ENCODE peak calls at places on chromosomes 3 and 15, in four cellular contexts. D is stromal cell of bone marrow, Q is NCI-H1048, F is Right ventricle myocardium inferior. U is an unnamed sample.

GRCh38 chr15:67127925-67128324 is 62.5 kb downstream of the SMAD3 start:
- DNase-seq in F (no peak), Q (no peak), D (peak; percentile 97), U (peak; percentile 76)

GRCh38 chr15:52306270-52306669 is 10.7 kb upstream of the MYO5C start:
- DNase-seq in Q (no peak), F (no peak), D (peak; percentile 32), U (no peak)

GRCh38 chr3:18443670-18444596 is 18.8 kb upstream of the SATB1 start:
- DNase-seq in Q (no peak), F (peak; percentile 48), D (no peak), U (peak; percentile 50)

GRCh38 chr3:113104746-113105479 is 106.4 kb upstream of the BOC start:
- DNase-seq in D (peak; percentile 21), Q (no peak), F (no peak), U (no peak)

GRCh38 chr3:171459130-171459941 is 869 bp downstream of the TNIK start:
- DNase-seq in D (no peak), F (no peak), Q (no peak), U (peak; percentile 57)

GRCh38 chr15:81813215-81813614 is 232.6 kb downstream of the MEX3B start:
- DNase-seq in Q (no peak), F (no peak), D (no peak), U (no peak)

GRCh38 chr3:168671091-168671490 is 575.4 kb upstream of the GOLIM4 start:
- DNase-seq in D (no peak), F (no peak), Q (no peak), U (no peak)

GRCh38 chr3:148002705-148003205 is 593.6 kb downstream of the ZIC1 start:
- DNase-seq in Q (no peak), F (no peak), D (no peak), U (no peak)

GRCh38 chr15:57472861-57473260 is 96.6 kb downstream of the CGNL1 start:
- DNase-seq in Q (no peak), F (no peak), D (peak; percentile 24), U (no peak)

GRCh38 chr3:43867673-43868072 is 176.9 kb downstream of the ABHD5 start:
- DNase-seq in D (peak; percentile 74), F (no peak), Q (no peak), U (no peak)

GRCh38 chr3:119323401-119324107 is 29.4 kb downstream of the ARHGAP31 start:
- DNase-seq in D (no peak), Q (no peak), F (no peak), U (peak; percentile 33)

GRCh38 chr3:41188291-41188690 is 11.0 kb upstream of the CTNNB1 start:
- DNase-seq in F (no peak), D (no peak), Q (no peak), U (no peak)

GRCh38 chr15:85618956-85619491 is 175.7 kb downstream of the KLHL25 start:
- DNase-seq in Q (no peak), F (peak; percentile 84), D (peak; percentile 99), U (peak; percentile 82)

GRCh38 chr3:36923981-36924747 is 20.7 kb downstream of the TRANK1 start:
- DNase-seq in Q (no peak), F (no peak), D (no peak), U (peak; percentile 21)

GRCh38 chr3:11845661-11846060 is 1.0 kb downstream of the TAMM41 start:
- DNase-seq in F (no peak), Q (no peak), D (no peak), U (peak; percentile 26)

GRCh38 chr3:46998121-46998851 is 18.8 kb downstream of the NBEAL2 start:
- DNase-seq in D (no peak), F (peak; percentile 89), Q (no peak), U (peak; percentile 73)

GRCh38 chr3:196397941-196398340 is 34.3 kb downstream of the UBXN7 start:
- DNase-seq in F (no peak), Q (no peak), D (no peak), U (no peak)

GRCh38 chr15:85297537-85297936 is 82.9 kb upstream of the AKAP13 start:
- DNase-seq in F (no peak), Q (no peak), D (no peak), U (no peak)

GRCh38 chr3:100150583-100150982 is 36.3 kb upstream of the FILIP1L start:
- DNase-seq in Q (no peak), F (no peak), D (peak; percentile 78), U (no peak)

GRCh38 chr3:131193671-131194291 is 167.1 kb downstream of the NEK11 start:
- DNase-seq in D (no peak), F (no peak), Q (no peak), U (no peak)

GRCh38 chr15:69277316-69277715 is 21.4 kb upstream of the PAQR5 start:
- DNase-seq in F (no peak), Q (no peak), D (no peak), U (no peak)

GRCh38 chr15:69860316-69860715 is 237.4 kb downstream of the TLE3 start:
- DNase-seq in Q (no peak), F (no peak), D (no peak), U (no peak)

GRCh38 chr3:71062037-71062919 is 521.2 kb downstream of the FOXP1 start:
- DNase-seq in Q (no peak), F (no peak), D (no peak), U (no peak)

GRCh38 chr3:149395107-149396089 is 17.9 kb upstream of the TM4SF1 start:
- DNase-seq in F (peak; percentile 9), Q (no peak), D (peak; percentile 76), U (no peak)

GRCh38 chr15:39462691-39463090 is 118.2 kb upstream of the THBS1 start:
- DNase-seq in Q (no peak), D (no peak), F (no peak), U (no peak)

GRCh38 chr15:63752075-63752684 is 81.6 kb downstream of the HERC1 start:
- DNase-seq in Q (no peak), F (no peak), D (peak; percentile 58), U (peak; percentile 70)

GRCh38 chr3:186930639-186931486 is 537 bp downstream of the ST6GAL1 start:
- DNase-seq in D (no peak), Q (no peak), F (peak; percentile 86), U (peak; percentile 88)

GRCh38 chr3:72375237-72376154 is 472.7 kb downstream of the SHQ1 start:
- DNase-seq in Q (no peak), F (no peak), D (no peak), U (peak; percentile 75)

GRCh38 chr3:154904328-154904727 is 175.8 kb upstream of the MME start:
- DNase-seq in D (no peak), F (no peak), Q (peak; percentile 47), U (peak; percentile 9)

GRCh38 chr3:101725192-101725889 is 927 bp downstream of the CEP97 start:
- DNase-seq in F (no peak), D (no peak), Q (no peak), U (peak; percentile 48)

GRCh38 chr15:39582977-39583585 is 2.2 kb downstream of the THBS1 start:
- DNase-seq in F (no peak), Q (no peak), D (peak; percentile 0), U (no peak)

GRCh38 chr3:58038675-58039302 is 30.6 kb downstream of the FLNB start:
- DNase-seq in D (no peak), F (no peak), Q (no peak), U (peak; percentile 56)

GRCh38 chr3:13172644-13173013 is 99.4 kb upstream of the IQSEC1 start:
- DNase-seq in D (no peak), F (no peak), Q (no peak), U (no peak)

GRCh38 chr3:54792584-54792983 is 135.3 kb downstream of the LRTM1 start:
- DNase-seq in Q (no peak), F (no peak), D (no peak), U (no peak)

GRCh38 chr3:45679805-45680204 is 9.4 kb upstream of the SACM1L start:
- DNase-seq in F (no peak), D (no peak), Q (no peak), U (peak; percentile 89)

GRCh38 chr3:103440539-103441113 is 1005.8 kb downstream of the ZPLD1 start:
- DNase-seq in D (no peak), F (no peak), Q (no peak), U (peak; percentile 23)

GRCh38 chr3:186938716-186939115 is 8.4 kb downstream of the ST6GAL1 start:
- DNase-seq in D (no peak), F (no peak), Q (no peak), U (no peak)